ENCODE peak calls at places on chromosomes 16 and 17, in five cellular contexts. J is NT2/D1, T is cardiac fibroblast, L is breast epithelium, Y is right cardiac atrium. A is an unnamed sample.

GRCh38 chr16:19938536-19938935 is 53.9 kb upstream of the GPRC5B start:
- DNase-seq in J (no peak), L (no peak), Y (no peak), T (peak), A (no peak)

GRCh38 chr17:36198831-36199465 is 2.4 kb upstream of the CCL3L1 start:
- DNase-seq in L (no peak), J (no peak), Y (no peak), T (no peak), A (no peak)

GRCh38 chr16:13453325-13453724 is 466.6 kb upstream of the ERCC4 start:
- DNase-seq in T (no peak), Y (no peak), J (no peak), L (no peak), A (no peak)

GRCh38 chr17:50871369-50871768 is 5.2 kb upstream of the TOB1 start:
- DNase-seq in J (no peak), Y (no peak), T (no peak), L (no peak), A (no peak)

GRCh38 chr17:77768475-77768874 is 190.0 kb upstream of the TNRC6C start:
- DNase-seq in Y (no peak), T (no peak), L (no peak), J (no peak), A (no peak)

GRCh38 chr17:59756236-59756818 is 48.9 kb downstream of the VMP1 start:
- DNase-seq in Y (no peak), L (no peak), T (peak), J (no peak), A (peak)

GRCh38 chr17:81298325-81298990 is 3.4 kb upstream of the SLC38A10 start:
- DNase-seq in T (no peak), L (no peak), J (no peak), Y (no peak), A (no peak)

GRCh38 chr17:18185832-18186231 is 2.2 kb downstream of the ALKBH5 start:
- DNase-seq in J (no peak), Y (no peak), L (no peak), T (peak), A (no peak)

GRCh38 chr17:72887917-72888316 is 204.6 kb downstream of the SLC39A11 start:
- DNase-seq in J (no peak), T (peak), L (no peak), Y (no peak), A (no peak)

GRCh38 chr17:45857977-45858708 is 13.5 kb downstream of the SPPL2C start:
- DNase-seq in J (peak), T (peak), L (no peak), Y (no peak), A (peak)

GRCh38 chr17:47763913-47764582 is 31.0 kb downstream of the TBX21 start:
- DNase-seq in L (no peak), Y (no peak), T (peak), J (no peak), A (no peak)

GRCh38 chr17:83056583-83057396 is 22.6 kb upstream of the METRNL start:
- DNase-seq in L (peak), Y (no peak), J (no peak), T (no peak), A (peak)

GRCh38 chr16:833411-833810 is 32.9 kb upstream of the GNG13 start:
- DNase-seq in L (no peak), Y (no peak), J (no peak), T (no peak), A (no peak)

GRCh38 chr16:832652-833336 is 32.3 kb upstream of the GNG13 start:
- DNase-seq in J (no peak), Y (no peak), T (no peak), L (no peak), A (no peak)

GRCh38 chr16:835373-835772 is 34.8 kb upstream of the GNG13 start:
- DNase-seq in T (no peak), L (no peak), Y (no peak), J (no peak), A (no peak)

GRCh38 chr16:838741-839140 is 38.2 kb upstream of the GNG13 start:
- DNase-seq in Y (no peak), T (no peak), J (no peak), L (no peak), A (no peak)

DNA sequence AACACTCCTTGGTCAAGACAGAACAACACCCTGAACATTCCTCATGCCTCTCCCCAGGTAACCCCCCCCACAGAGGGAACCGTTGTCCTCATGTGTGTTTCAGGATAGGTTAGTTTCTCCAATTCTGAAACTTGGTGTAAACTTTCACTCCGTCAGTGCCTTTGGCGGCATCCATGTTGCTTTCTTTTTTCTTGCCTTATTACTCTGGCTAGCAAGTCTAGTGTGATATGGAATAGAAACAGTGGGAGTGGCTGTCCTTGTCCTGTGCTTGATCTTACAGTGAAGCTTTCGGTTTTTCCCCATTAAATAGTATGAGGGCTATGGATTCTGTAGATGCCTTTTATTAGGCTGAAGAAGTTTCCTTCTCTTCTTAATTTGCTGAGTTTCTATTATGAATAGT is 35.7 kb upstream of the GNG13 start:
- DNase-seq in T (no peak), L (no peak), J (no peak), Y (no peak), A (no peak)
- H3K4me3 ChIP-seq in T (no peak), L (no peak), J (no peak), Y (no peak), A (no peak)

GRCh38 chr17:64262422-64263260 is at the start of gene TEX2:
- DNase-seq in L (peak), Y (peak), T (no peak), J (no peak), A (peak)
- H3K4me3 ChIP-seq in L (peak), Y (peak), T (peak), J (peak), A (peak)

GRCh38 chr17:39670746-39671145 is 2.5 kb downstream of the PNMT start:
- DNase-seq in L (no peak), Y (peak), J (no peak), T (no peak), A (no peak)
- H3K4me3 ChIP-seq in L (no peak), Y (no peak), J (no peak), T (no peak), A (no peak)

GRCh38 chr16:21339927-21340326 is 61.8 kb upstream of the CRYM start:
- DNase-seq in Y (no peak), L (no peak), T (no peak), J (no peak), A (no peak)

GRCh38 chr16:21339269-21339641 is 61.2 kb upstream of the CRYM start:
- DNase-seq in Y (no peak), J (no peak), L (no peak), T (no peak), A (no peak)

GRCh38 chr16:21338537-21339268 is 60.6 kb upstream of the CRYM start:
- DNase-seq in T (no peak), L (no peak), J (no peak), Y (no peak), A (no peak)

DNA sequence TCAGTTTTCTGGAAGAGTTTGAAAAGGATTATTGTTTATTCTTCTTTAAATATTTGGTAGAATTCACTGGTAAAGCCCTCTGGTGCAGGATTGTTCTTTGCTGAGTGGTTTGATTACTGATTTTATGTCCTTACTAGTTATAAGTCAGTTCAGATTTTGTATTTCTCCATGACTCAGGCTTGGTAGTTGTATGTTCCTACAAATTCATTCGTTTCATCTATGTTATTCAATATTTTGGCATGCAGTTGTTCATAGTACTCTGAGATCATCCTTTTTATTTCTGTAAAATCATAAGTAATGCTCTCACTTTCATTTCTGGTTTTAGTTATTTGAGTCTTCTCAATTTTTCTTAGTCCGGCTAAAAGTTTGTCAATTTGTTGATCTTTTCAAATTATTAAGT is 58.1 kb upstream of the CRYM start:
- DNase-seq in T (peak), Y (no peak), J (no peak), L (no peak), A (no peak)
- H3K4me3 ChIP-seq in T (no peak), Y (no peak), J (no peak), L (no peak), A (no peak)

GRCh38 chr17:5800646-5801045 is 216.3 kb upstream of the NLRP1 start:
- DNase-seq in J (no peak), L (no peak), Y (no peak), T (no peak), A (no peak)

GRCh38 chr17:5794881-5795486 is 210.7 kb upstream of the NLRP1 start:
- DNase-seq in Y (no peak), T (no peak), L (no peak), J (no peak), A (no peak)

GRCh38 chr17:5797447-5797846 is 213.1 kb upstream of the NLRP1 start:
- DNase-seq in Y (no peak), T (no peak), J (no peak), L (no peak), A (no peak)

GRCh38 chr17:5800131-5800530 is 215.8 kb upstream of the NLRP1 start:
- DNase-seq in Y (no peak), T (peak), J (no peak), L (no peak), A (no peak)

GRCh38 chr17:5798104-5798503 is 213.8 kb upstream of the NLRP1 start:
- DNase-seq in J (no peak), T (no peak), L (no peak), Y (no peak), A (no peak)
- H3K4me3 ChIP-seq in J (no peak), T (no peak), L (no peak), Y (no peak), A (no peak)

DNA sequence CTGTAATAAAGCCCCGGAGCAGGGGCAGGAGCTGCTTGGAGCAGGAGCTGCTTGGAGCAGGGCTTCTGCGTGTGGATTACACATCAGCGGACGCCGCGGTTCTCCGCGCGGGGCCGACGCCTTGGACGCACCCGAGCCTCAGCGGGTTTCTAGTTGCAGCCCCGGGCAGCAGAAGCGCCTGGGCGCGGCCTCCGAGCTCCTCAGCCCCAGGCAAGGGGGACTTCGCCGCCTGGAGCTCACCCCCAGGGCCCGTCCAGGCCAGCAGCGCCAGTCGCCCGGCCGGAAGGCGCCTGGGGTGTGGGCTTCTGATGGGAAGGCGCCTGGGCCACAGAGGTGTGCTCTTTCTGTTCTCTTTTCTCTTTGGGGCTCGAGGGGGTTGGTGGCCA is 6.3 kb downstream of the FOXF1 start:
- DNase-seq in L (no peak), T (no peak), Y (peak), J (no peak), A (no peak)
- H3K4me3 ChIP-seq in L (no peak), T (no peak), Y (no peak), J (peak), A (no peak)

DNA sequence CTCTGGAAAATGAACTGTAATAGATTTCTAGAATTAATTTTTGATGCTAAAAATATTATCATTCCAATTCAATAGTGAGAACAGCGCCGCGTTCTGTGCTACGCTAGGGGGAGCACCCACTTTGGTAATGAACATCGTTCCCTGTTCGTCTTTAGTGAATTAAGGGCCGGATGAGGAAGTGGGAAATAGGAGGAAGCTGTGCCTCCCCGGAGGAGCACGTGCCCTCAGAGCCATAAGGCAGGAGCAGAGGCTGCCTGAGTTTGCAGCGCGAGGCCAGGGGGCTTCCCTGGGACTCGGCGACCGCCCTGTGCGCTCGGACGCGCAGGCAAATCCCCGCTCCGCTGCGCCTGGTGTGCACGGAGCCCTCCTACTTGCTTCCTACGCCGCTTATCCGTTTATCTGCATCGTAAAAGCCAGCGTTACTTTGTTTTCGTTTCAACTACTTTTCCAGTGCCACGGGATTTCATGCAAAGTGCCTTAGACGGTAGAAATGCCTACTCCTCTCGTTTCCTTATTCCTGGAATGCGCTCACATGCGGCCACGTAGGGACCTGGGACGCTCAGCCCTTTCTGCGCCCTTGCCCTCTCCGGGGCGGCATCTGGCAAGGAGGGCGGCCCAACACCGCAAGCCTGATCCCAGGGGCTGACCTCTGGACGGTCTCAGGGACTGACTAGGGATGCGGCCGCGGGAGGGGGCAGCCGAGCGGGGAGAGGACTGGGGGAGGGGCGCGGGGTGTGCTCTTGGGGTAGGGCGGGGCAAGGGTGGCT is 76.4 kb downstream of the KCNJ12 start:
- DNase-seq in Y (peak), J (no peak), T (peak), L (no peak), A (no peak)
- H3K4me3 ChIP-seq in Y (peak), J (peak), T (peak), L (peak), A (no peak)

GRCh38 chr17:13337171-13337570 is 264.6 kb downstream of the HS3ST3A1 start:
- DNase-seq in L (no peak), Y (no peak), T (no peak), J (no peak), A (no peak)
- H3K4me3 ChIP-seq in L (no peak), Y (no peak), T (no peak), J (no peak), A (no peak)